ENCODE peak calls at places on chromosomes 5 and 9, in nine cellular contexts. P is ovary; I is neural progenitor cell; L is NCI-H1092; K is HAP-1; S is pancreas; B is NCI-H1417; Y is psoas muscle; X is activated naive CD8-positive, alpha-beta T cell treated with anti-CD3 and anti-CD28 coated beads, Interleukin-2, amount 50 U/mL, for 24 hours. U is an unnamed sample.

GRCh38 chr5:27963050-27963783 is 924.8 kb upstream of the CDH9 start:
- DNase-seq in P (no peak), I (no peak), L (no peak), K (no peak), S (no peak), B (no peak), Y (no peak), X (no peak), U (no peak)

GRCh38 chr9:35177520-35177919 is 15.7 kb downstream of the UNC13B start:
- DNase-seq in P (no peak), I (no peak), L (no peak), K (no peak), S (no peak), B (no peak), Y (no peak), X (no peak), U (no peak)

GRCh38 chr5:135930029-135930948 is 24.5 kb downstream of the LECT2 start:
- DNase-seq in P (no peak), I (peak; percentile 74), L (no peak), K (no peak), S (no peak), B (no peak), Y (no peak), X (no peak), U (no peak)

GRCh38 chr5:72786676-72787075 is 29.8 kb upstream of the TNPO1 start:
- DNase-seq in P (no peak), I (no peak), L (no peak), K (no peak), S (no peak), B (no peak), Y (no peak), X (no peak), U (no peak)

GRCh38 chr5:57537831-57538230 is 55.2 kb upstream of the ACTBL2 start:
- DNase-seq in P (no peak), I (no peak), L (no peak), K (no peak), S (no peak), B (no peak), Y (no peak), X (no peak), U (no peak)

GRCh38 chr5:103467831-103468230 is 94.8 kb downstream of the NUDT12 start:
- DNase-seq in P (no peak), I (no peak), L (no peak), K (no peak), S (no peak), B (no peak), Y (no peak), X (no peak), U (no peak)

GRCh38 chr9:81595887-81596558 is 93.3 kb downstream of the TLE1 start:
- DNase-seq in P (no peak), I (peak; percentile 55), L (peak; percentile 34), K (no peak), S (no peak), B (no peak), Y (no peak), X (no peak), U (no peak)

GRCh38 chr5:88897748-88898147 is 14.8 kb upstream of the MEF2C start:
- DNase-seq in P (no peak), I (no peak), L (no peak), K (no peak), S (no peak), B (no peak), Y (no peak), X (no peak), U (no peak)

GRCh38 chr5:124714910-124715309 is 31.5 kb downstream of the ZNF608 start:
- DNase-seq in P (no peak), I (no peak), L (no peak), K (no peak), S (no peak), B (no peak), Y (no peak), X (no peak), U (no peak)

GRCh38 chr5:79436224-79436623 is 77.7 kb downstream of the HOMER1 start:
- DNase-seq in P (no peak), I (no peak), L (no peak), K (no peak), S (no peak), B (no peak), Y (no peak), X (no peak), U (no peak)

GRCh38 chr9:132487351-132487791 is 77.4 kb downstream of the CFAP77 start:
- DNase-seq in P (no peak), I (no peak), L (no peak), K (no peak), S (no peak), B (no peak), Y (no peak), X (no peak), U (no peak)

GRCh38 chr9:29325855-29326254 is 1752.6 kb upstream of the C9orf72 start:
- DNase-seq in P (no peak), I (no peak), L (no peak), K (peak; percentile 39), S (no peak), B (no peak), Y (no peak), X (no peak), U (no peak)

GRCh38 chr9:134403682-134404301 is 77.5 kb downstream of the RXRA start:
- DNase-seq in P (peak; percentile 86), I (no peak), L (no peak), K (no peak), S (peak; percentile 69), B (no peak), Y (peak; percentile 84), X (peak; percentile 54), U (peak; percentile 77)

GRCh38 chr5:161034456-161034855 is 182.4 kb upstream of the ATP10B start:
- DNase-seq in P (no peak), I (no peak), L (no peak), K (no peak), S (no peak), B (no peak), Y (no peak), X (no peak), U (no peak)

GRCh38 chr5:73451218-73452130 is 2.9 kb upstream of the FOXD1 start:
- DNase-seq in P (peak; percentile 61), I (peak; percentile 82), L (peak; percentile 33), K (peak; percentile 29), S (peak; percentile 32), B (peak; percentile 59), Y (peak; percentile 77), X (peak; percentile 77), U (no peak)

GRCh38 chr9:120781236-120781635 is 12.0 kb downstream of the FBXW2 start:
- DNase-seq in P (no peak), I (no peak), L (no peak), K (no peak), S (no peak), B (no peak), Y (no peak), X (no peak), U (no peak)

GRCh38 chr5:132064738-132065331 is 4.4 kb downstream of the IL3 start:
- DNase-seq in P (peak; percentile 57), I (peak; percentile 81), L (peak; percentile 13), K (peak; percentile 26), S (peak; percentile 51), B (peak; percentile 72), Y (peak; percentile 56), X (peak; percentile 90), U (peak; percentile 68)

GRCh38 chr5:116507941-116508655 is 66.5 kb downstream of the SEMA6A start:
- DNase-seq in P (no peak), I (no peak), L (no peak), K (no peak), S (no peak), B (no peak), Y (no peak), X (no peak), U (no peak)

GRCh38 chr5:148697177-148697820 is 43.0 kb upstream of the HTR4 start:
- DNase-seq in P (no peak), I (no peak), L (no peak), K (no peak), S (no peak), B (no peak), Y (no peak), X (no peak), U (no peak)

GRCh38 chr5:155332618-155333017 is 319.1 kb downstream of the KIF4B start:
- DNase-seq in P (no peak), I (no peak), L (no peak), K (no peak), S (no peak), B (no peak), Y (no peak), X (no peak), U (no peak)

GRCh38 chr5:174667526-174667925 is 56.9 kb upstream of the MSX2 start:
- DNase-seq in P (no peak), I (peak; percentile 19), L (no peak), K (no peak), S (no peak), B (no peak), Y (no peak), X (no peak), U (no peak)

GRCh38 chr9:106769331-106769730 is 93.6 kb upstream of the ZNF462 start:
- DNase-seq in P (no peak), I (no peak), L (no peak), K (no peak), S (no peak), B (peak; percentile 50), Y (no peak), X (no peak), U (no peak)

GRCh38 chr9:72680593-72681317 is 159.3 kb downstream of the TMC1 start:
- DNase-seq in P (no peak), I (peak; percentile 64), L (no peak), K (peak; percentile 100), S (no peak), B (peak; percentile 73), Y (no peak), X (no peak), U (no peak)

GRCh38 chr5:132184588-132184987 is 43.1 kb downstream of the P4HA2 start:
- DNase-seq in P (no peak), I (no peak), L (no peak), K (no peak), S (no peak), B (no peak), Y (no peak), X (no peak), U (no peak)

GRCh38 chr5:132829742-132830435 is 558 bp downstream of the SHROOM1 start:
- DNase-seq in P (peak; percentile 86), I (peak; percentile 88), L (peak; percentile 39), K (peak; percentile 51), S (peak; percentile 81), B (peak; percentile 71), Y (peak; percentile 79), X (peak; percentile 78), U (peak; percentile 84)

GRCh38 chr9:116160676-116161571 is 7.3 kb downstream of the PAPPA start:
- DNase-seq in P (no peak), I (no peak), L (no peak), K (no peak), S (no peak), B (no peak), Y (no peak), X (no peak), U (no peak)

GRCh38 chr5:105350406-105351140 is 1788.0 kb upstream of the NUDT12 start:
- DNase-seq in P (no peak), I (no peak), L (no peak), K (no peak), S (no peak), B (no peak), Y (no peak), X (no peak), U (no peak)

GRCh38 chr9:120344230-120344629 is 235.7 kb downstream of the CDK5RAP2 start:
- DNase-seq in P (no peak), I (no peak), L (no peak), K (no peak), S (no peak), B (no peak), Y (no peak), X (no peak), U (no peak)

GRCh38 chr5:83632874-83633273 is 87.8 kb downstream of the HAPLN1 start:
- DNase-seq in P (no peak), I (no peak), L (no peak), K (no peak), S (no peak), B (no peak), Y (no peak), X (no peak), U (no peak)

GRCh38 chr5:57495688-57496087 is 13.1 kb upstream of the ACTBL2 start:
- DNase-seq in P (no peak), I (peak; percentile 32), L (no peak), K (peak; percentile 3), S (no peak), B (no peak), Y (no peak), X (no peak), U (no peak)

GRCh38 chr9:6759114-6759977 is 1.6 kb downstream of the KDM4C start:
- DNase-seq in P (peak; percentile 38), I (no peak), L (no peak), K (peak; percentile 38), S (peak; percentile 37), B (no peak), Y (no peak), X (peak; percentile 27), U (no peak)

U was measured in ureter.